ENCODE peak calls at places on chromosome 21, in seven cellular contexts. I is esophagus squamous epithelium, G is heart left ventricle, E is uterus, W is body of pancreas, O is tibial nerve, R is right lobe of liver. N is an unnamed sample. For H3K27me3, the result is how much of the 10 kb centered on the place peaks cover.

GRCh38 chr21:43020771-43021170 is 46.4 kb downstream of the PKNOX1 start:
- DNase-seq in I (no peak), G (no peak), E (no peak), W (no peak), O (no peak), R (no peak), N (no peak)

GRCh38 chr21:29174607-29175013 is 44.2 kb downstream of the MAP3K7CL start:
- DNase-seq in I (no peak), G (no peak), E (no peak), W (no peak), O (no peak), R (no peak), N (no peak)

GRCh38 chr21:41821081-41821755 is 54.4 kb upstream of the RIPK4 start:
- DNase-seq in I (no peak), G (no peak), E (no peak), W (no peak), O (no peak), R (no peak), N (no peak)

GRCh38 chr21:31974454-31974985 is 101.7 kb downstream of the HUNK start:
- DNase-seq in I (no peak), G (no peak), E (no peak), W (no peak), O (no peak), R (no peak), N (no peak)

GRCh38 chr21:34360488-34361241 is 3.1 kb upstream of the KCNE2 start:
- DNase-seq in I (no peak), G (no peak), E (no peak), W (no peak), O (no peak), R (no peak), N (peak)

GRCh38 chr21:10425856-10426255 is 95.5 kb upstream of the TPTE start:
- DNase-seq in I (no peak), G (no peak), E (no peak), W (no peak), O (no peak), R (no peak), N (no peak)

GRCh38 chr21:42580076-42580792 is 66.6 kb downstream of the SLC37A1 start:
- DNase-seq in I (no peak), G (peak), E (peak), W (no peak), O (no peak), R (no peak), N (no peak)

GRCh38 chr21:31750843-31751242 is 18.9 kb upstream of the SCAF4 start:
- DNase-seq in I (no peak), G (no peak), E (no peak), W (no peak), O (no peak), R (no peak), N (no peak)

GRCh38 chr21:26842976-26843911 is 2.0 kb downstream of the ADAMTS1 start:
- DNase-seq in I (no peak), G (peak), E (peak), W (peak), O (peak), R (peak), N (peak)
- TF ChIP-seq POLR2A in I (no peak), G (peak), E (peak), W (no peak), O (peak), R (peak), N (no peak)

DNA sequence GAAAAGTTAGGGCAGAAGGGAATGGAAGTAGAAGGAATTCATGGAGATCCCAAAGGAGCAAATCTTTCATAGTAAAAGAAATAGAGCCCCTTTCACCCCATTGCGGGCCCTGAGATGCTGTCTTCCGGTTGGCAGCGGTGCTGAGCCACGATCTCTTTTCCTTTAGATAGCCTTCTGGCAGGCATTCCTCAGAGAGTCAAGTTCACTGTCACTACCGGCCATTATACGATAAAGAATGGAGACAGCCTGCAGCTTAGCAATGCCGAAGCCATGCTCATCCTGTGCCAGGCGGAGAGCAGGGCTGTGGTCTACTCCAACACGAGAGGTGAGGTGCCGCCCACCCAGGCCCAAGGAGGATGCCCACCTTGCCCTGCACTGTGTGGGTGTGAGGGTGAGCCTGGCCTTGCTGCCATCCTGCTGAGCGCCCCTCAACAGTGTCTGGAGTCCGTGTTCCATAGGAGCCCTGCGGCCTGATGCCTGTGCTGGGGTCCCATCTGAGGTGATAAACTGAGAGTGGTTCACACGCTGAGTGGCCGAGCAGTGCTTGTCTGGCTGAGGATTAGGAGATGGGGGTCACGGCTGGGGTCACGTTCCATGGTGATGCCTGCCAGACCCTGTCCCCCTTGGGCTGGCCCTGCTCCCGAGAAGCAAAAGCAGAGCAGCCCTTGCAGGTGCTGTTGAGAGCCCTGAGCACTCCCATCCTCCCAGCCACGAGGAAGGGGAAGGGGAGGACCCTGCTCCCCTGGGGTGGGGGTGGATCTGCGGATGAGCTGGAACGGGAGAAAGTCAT is 20.4 kb upstream of the PWP2 start:
- DNase-seq in I (no peak), G (no peak), E (no peak), W (no peak), O (no peak), R (no peak), N (peak)
- H3K27me3 ChIP-seq in I (under half), G (under half), E (under half), W (under half), O (under half), R (under half), N (under half)

GRCh38 chr21:45365186-45365607 is 39.8 kb upstream of the COL18A1 start:
- DNase-seq in I (no peak), G (peak), E (no peak), W (no peak), O (no peak), R (no peak), N (no peak)

GRCh38 chr21:45366476-45366875 is 38.5 kb upstream of the COL18A1 start:
- DNase-seq in I (no peak), G (peak), E (no peak), W (no peak), O (no peak), R (no peak), N (no peak)

GRCh38 chr21:45365608-45366241 is 39.2 kb upstream of the COL18A1 start:
- DNase-seq in I (no peak), G (peak), E (no peak), W (peak), O (no peak), R (no peak), N (no peak)

GRCh38 chr21:45367402-45368351 is 37.3 kb upstream of the COL18A1 start:
- DNase-seq in I (no peak), G (peak), E (no peak), W (no peak), O (no peak), R (no peak), N (no peak)

GRCh38 chr21:45366931-45367401 is 38.0 kb upstream of the COL18A1 start:
- DNase-seq in I (no peak), G (peak), E (peak), W (peak), O (no peak), R (no peak), N (peak)
- TF ChIP-seq POLR2A in I (no peak), G (no peak), E (no peak), W (no peak), O (no peak), R (no peak), N (no peak)

GRCh38 chr21:33069243-33069642 is 698 bp upstream of the OLIG1 start:
- DNase-seq in I (no peak), G (no peak), E (no peak), W (no peak), O (no peak), R (no peak), N (no peak)

GRCh38 chr21:33067457-33067856 is 2.5 kb upstream of the OLIG1 start:
- DNase-seq in I (no peak), G (no peak), E (no peak), W (no peak), O (no peak), R (no peak), N (no peak)

GRCh38 chr21:33064623-33064996 is 5.3 kb upstream of the OLIG1 start:
- DNase-seq in I (no peak), G (no peak), E (no peak), W (no peak), O (no peak), R (no peak), N (no peak)

GRCh38 chr21:33069645-33069993 is 322 bp upstream of the OLIG1 start:
- DNase-seq in I (no peak), G (no peak), E (no peak), W (no peak), O (no peak), R (no peak), N (no peak)

GRCh38 chr21:33067045-33067444 is 2.9 kb upstream of the OLIG1 start:
- DNase-seq in I (no peak), G (no peak), E (no peak), W (no peak), O (no peak), R (no peak), N (no peak)
- H3K27me3 ChIP-seq in I (under half), G (half or more), E (under half), W (under half), O (half or more), R (under half), N (under half)

GRCh38 chr21:45363921-45364463 is 41.0 kb upstream of the COL18A1 start:
- DNase-seq in I (no peak), G (peak), E (peak), W (peak), O (peak), R (no peak), N (peak)
- TF ChIP-seq POLR2A in I (no peak), G (peak), E (no peak), W (no peak), O (no peak), R (peak), N (no peak)

GRCh38 chr21:45010860-45011259 is 63.5 kb upstream of the ADARB1 start:
- DNase-seq in I (no peak), G (peak), E (peak), W (no peak), O (no peak), R (no peak), N (no peak)
- H3K27me3 ChIP-seq in I (under half), G (under half), E (under half), W (under half), O (under half), R (under half), N (under half)

GRCh38 chr21:25561668-25562641 is 45.3 kb downstream of the MRPL39 start:
- DNase-seq in I (no peak), G (peak), E (peak), W (peak), O (peak), R (peak), N (peak)

GRCh38 chr21:25562660-25563059 is 44.6 kb downstream of the MRPL39 start:
- DNase-seq in I (no peak), G (no peak), E (no peak), W (no peak), O (no peak), R (no peak), N (no peak)

GRCh38 chr21:25564349-25564948 is 42.8 kb downstream of the MRPL39 start:
- DNase-seq in I (no peak), G (no peak), E (no peak), W (no peak), O (no peak), R (no peak), N (no peak)

GRCh38 chr21:25565272-25566199 is 41.7 kb downstream of the MRPL39 start:
- DNase-seq in I (no peak), G (no peak), E (no peak), W (no peak), O (no peak), R (no peak), N (no peak)

GRCh38 chr21:25563399-25564116 is 43.7 kb downstream of the MRPL39 start:
- DNase-seq in I (no peak), G (no peak), E (no peak), W (no peak), O (no peak), R (no peak), N (no peak)
- TF ChIP-seq POLR2A in I (no peak), G (no peak), E (no peak), W (no peak), O (no peak), R (no peak), N (no peak)

DNA sequence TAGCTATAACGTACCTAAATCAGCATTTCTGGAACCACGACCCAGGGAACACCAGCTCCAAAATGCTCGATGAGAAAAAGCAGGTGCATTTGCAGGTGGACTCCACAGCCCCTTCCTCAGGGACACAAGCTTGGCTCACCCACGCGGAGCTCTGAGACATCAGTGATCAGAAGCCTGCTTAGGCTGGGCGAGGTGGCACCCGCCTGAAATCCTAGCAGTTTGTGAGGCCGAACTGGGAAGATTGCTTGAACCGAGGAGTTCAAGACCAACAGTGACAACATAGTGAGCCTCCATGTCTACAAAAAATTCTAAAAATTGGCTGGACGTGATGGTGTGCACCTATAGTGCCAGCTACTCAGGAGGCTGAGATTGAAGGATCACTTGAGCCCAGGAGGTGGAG is 2.5 kb upstream of the TSPEAR start:
- DNase-seq in I (no peak), G (no peak), E (peak), W (no peak), O (no peak), R (no peak), N (peak)
- H3K27me3 ChIP-seq in I (under half), G (half or more), E (under half), W (under half), O (half or more), R (under half), N (under half)

DNA sequence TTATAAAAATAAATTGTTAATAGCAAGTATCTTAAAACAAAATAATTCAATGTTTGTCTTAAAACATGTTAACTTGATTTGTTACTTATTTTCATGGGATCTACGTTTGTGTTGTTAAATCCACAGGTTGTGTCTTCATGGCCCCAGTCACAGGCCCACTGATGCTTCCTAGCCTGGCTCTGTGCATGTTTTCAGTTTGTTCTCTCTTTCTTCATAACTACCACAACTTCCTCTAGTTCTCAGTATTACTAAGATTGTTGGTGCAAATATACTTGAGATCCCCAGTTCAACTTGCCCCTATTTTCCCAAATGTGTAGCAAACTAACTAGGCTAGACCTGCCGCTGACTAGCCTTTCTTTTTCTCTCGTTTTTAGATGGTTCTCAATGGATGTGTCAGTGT is 250.5 kb downstream of the NRIP1 start:
- DNase-seq in I (no peak), G (no peak), E (no peak), W (no peak), O (no peak), R (no peak), N (no peak)
- TF ChIP-seq POLR2A in I (no peak), G (no peak), E (no peak), W (no peak), O (no peak), R (no peak), N (no peak)

DNA sequence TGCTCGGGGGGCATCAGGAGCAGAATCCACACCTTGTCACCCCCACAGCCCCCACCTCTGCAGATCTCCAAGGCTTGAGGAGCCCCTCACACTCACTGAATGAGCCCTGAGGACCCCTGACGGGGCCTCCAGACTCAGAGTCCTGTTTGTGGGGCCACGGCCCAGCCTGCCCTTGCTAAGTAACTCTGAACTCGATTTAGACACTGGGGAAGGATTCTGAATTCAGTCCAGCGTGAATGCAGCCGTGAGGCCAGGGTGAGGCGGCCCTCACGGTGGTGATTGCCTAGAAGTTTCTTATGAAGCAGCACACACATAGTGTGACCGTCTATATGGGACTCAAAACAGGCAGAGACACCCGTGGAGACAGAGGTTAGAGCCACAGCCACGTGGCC is 58.9 kb upstream of the ADARB1 start:
- DNase-seq in I (no peak), G (peak), E (no peak), W (no peak), O (no peak), R (no peak), N (no peak)
- H3K27me3 ChIP-seq in I (under half), G (under half), E (under half), W (under half), O (under half), R (under half), N (under half)